ENCODE peak calls at places on chromosomes 6 and 20, in nine cellular contexts. U is fibroblast of the aortic adventitia; T is cardiac fibroblast; X is natural killer cell treated with Interleukin-12 subunit alpha and Interleukin-12 subunit beta and Interleukin-15 and Interleukin-18, amount 100 ng/mL, for 72 hours; D is posterior cingulate gyrus; A is endothelial cell; M is HT1080; W is pons; J is GM04503. C is an unnamed sample.

GRCh38 chr6:109867970-109868358 is 110.1 kb upstream of the GPR6 start:
- DNase-seq in U (peak; percentile 29), T (peak; percentile 57), X (no peak), D (no peak), A (no peak), M (peak; percentile 18), W (no peak), J (peak; percentile 6), C (no peak)

GRCh38 chr6:45415778-45416518 is 38.2 kb upstream of the SUPT3H start:
- DNase-seq in U (no peak), T (no peak), X (no peak), D (no peak), A (no peak), M (no peak), W (no peak), J (no peak), C (no peak)

GRCh38 chr6:138957484-138957883 is 30.6 kb downstream of the REPS1 start:
- DNase-seq in U (peak; percentile 80), T (peak; percentile 74), X (no peak), D (no peak), A (no peak), M (no peak), W (no peak), J (peak; percentile 14), C (no peak)

GRCh38 chr6:1872649-1873131 is 263.0 kb downstream of the FOXC1 start:
- DNase-seq in U (peak; percentile 25), T (peak; percentile 80), X (no peak), D (no peak), A (no peak), M (peak; percentile 6), W (no peak), J (peak; percentile 18), C (no peak)

GRCh38 chr6:84835340-84835739 is 70.9 kb upstream of the TBX18 start:
- DNase-seq in U (no peak), T (no peak), X (no peak), D (no peak), A (no peak), M (no peak), W (no peak), J (no peak), C (no peak)

GRCh38 chr6:40806479-40806878 is 219.3 kb upstream of the LRFN2 start:
- DNase-seq in U (no peak), T (no peak), X (no peak), D (no peak), A (no peak), M (peak; percentile 58), W (no peak), J (no peak), C (no peak)

GRCh38 chr6:43125119-43125518 is 46.0 kb upstream of the SRF start:
- DNase-seq in U (peak; percentile 80), T (peak; percentile 57), X (peak; percentile 58), D (no peak), A (no peak), M (no peak), W (no peak), J (peak; percentile 73), C (no peak)

GRCh38 chr6:136592930-136593673 is 42.9 kb upstream of the MAP7 start:
- DNase-seq in U (peak; percentile 65), T (peak; percentile 47), X (peak; percentile 69), D (no peak), A (no peak), M (peak; percentile 72), W (no peak), J (no peak), C (no peak)

GRCh38 chr6:51314965-51315364 is 496.3 kb downstream of the TFAP2B start:
- DNase-seq in U (no peak), T (no peak), X (no peak), D (no peak), A (no peak), M (no peak), W (no peak), J (no peak), C (no peak)

GRCh38 chr20:17896771-17897369 is 71.7 kb downstream of the SNX5 start:
- DNase-seq in U (no peak), T (no peak), X (no peak), D (no peak), A (no peak), M (peak; percentile 27), W (no peak), J (no peak), C (no peak)

GRCh38 chr6:160967351-160967750 is 24.2 kb upstream of the MAP3K4 start:
- DNase-seq in U (no peak), T (no peak), X (no peak), D (no peak), A (no peak), M (no peak), W (no peak), J (no peak), C (no peak)

GRCh38 chr20:35831029-35831428 is 59.2 kb downstream of the PHF20 start:
- DNase-seq in U (peak; percentile 62), T (no peak), X (no peak), D (no peak), A (no peak), M (peak; percentile 60), W (no peak), J (no peak), C (no peak)

GRCh38 chr6:73285674-73286283 is 22.8 kb upstream of the KHDC1 start:
- DNase-seq in U (peak; percentile 86), T (peak; percentile 77), X (no peak), D (no peak), A (peak; percentile 15), M (peak; percentile 64), W (peak; percentile 63), J (peak; percentile 27), C (no peak)

GRCh38 chr6:45742591-45742990 is 273.1 kb downstream of the CLIC5 start:
- DNase-seq in U (no peak), T (no peak), X (no peak), D (no peak), A (no peak), M (no peak), W (no peak), J (no peak), C (no peak)

GRCh38 chr6:103783344-103783743 is 1076.4 kb downstream of the HACE1 start:
- DNase-seq in U (no peak), T (no peak), X (no peak), D (no peak), A (no peak), M (no peak), W (no peak), J (no peak), C (no peak)

GRCh38 chr6:75368151-75368779 is 83.7 kb upstream of the TMEM30A start:
- DNase-seq in U (peak; percentile 33), T (peak; percentile 36), X (no peak), D (no peak), A (peak; percentile 58), M (peak; percentile 21), W (no peak), J (no peak), C (no peak)

GRCh38 chr6:112717401-112717800 is 370.3 kb downstream of the RFPL4B start:
- DNase-seq in U (peak; percentile 40), T (peak; percentile 42), X (no peak), D (no peak), A (no peak), M (no peak), W (no peak), J (no peak), C (no peak)

GRCh38 chr6:136784910-136785746 is 7.1 kb downstream of the MAP3K5 start:
- DNase-seq in U (no peak), T (peak; percentile 25), X (peak; percentile 65), D (no peak), A (no peak), M (peak; percentile 44), W (peak; percentile 68), J (no peak), C (no peak)

GRCh38 chr20:63773571-63774347 is 34.2 kb downstream of the SLC2A4RG start:
- DNase-seq in U (no peak), T (no peak), X (no peak), D (no peak), A (no peak), M (no peak), W (no peak), J (no peak), C (no peak)

GRCh38 chr6:37878150-37878710 is 58.7 kb downstream of the ZFAND3 start:
- DNase-seq in U (no peak), T (no peak), X (no peak), D (no peak), A (no peak), M (no peak), W (no peak), J (peak; percentile 27), C (no peak)

GRCh38 chr6:3742076-3742425 is 9.5 kb downstream of the PXDC1 start:
- DNase-seq in U (no peak), T (no peak), X (no peak), D (no peak), A (no peak), M (no peak), W (no peak), J (no peak), C (no peak)

GRCh38 chr20:57033994-57034393 is 232.4 kb downstream of the BMP7 start:
- DNase-seq in U (no peak), T (no peak), X (no peak), D (no peak), A (no peak), M (peak; percentile 45), W (no peak), J (no peak), C (no peak)

GRCh38 chr20:50819344-50819743 is 24.5 kb downstream of the BCAS4 start:
- DNase-seq in U (no peak), T (no peak), X (no peak), D (no peak), A (no peak), M (no peak), W (no peak), J (no peak), C (no peak)

GRCh38 chr20:52105573-52106422 is 85.8 kb downstream of the ZFP64 start:
- DNase-seq in U (no peak), T (peak; percentile 27), X (no peak), D (no peak), A (peak; percentile 31), M (no peak), W (no peak), J (no peak), C (no peak)

GRCh38 chr20:21656299-21657067 is 49.0 kb upstream of the PAX1 start:
- DNase-seq in U (no peak), T (no peak), X (no peak), D (no peak), A (no peak), M (no peak), W (no peak), J (no peak), C (no peak)

GRCh38 chr20:39879296-39879695 is 809.7 kb downstream of the MAFB start:
- DNase-seq in U (no peak), T (no peak), X (no peak), D (no peak), A (no peak), M (no peak), W (no peak), J (no peak), C (no peak)

GRCh38 chr6:32462609-32463008 is 22.9 kb downstream of the HLA-DRA start:
- DNase-seq in U (no peak), T (no peak), X (no peak), D (no peak), A (no peak), M (peak; percentile 4), W (no peak), J (no peak), C (no peak)

GRCh38 chr20:17845701-17846475 is 122.7 kb downstream of the SNX5 start:
- DNase-seq in U (no peak), T (peak; percentile 53), X (no peak), D (no peak), A (no peak), M (no peak), W (no peak), J (no peak), C (no peak)

GRCh38 chr6:6696867-6697531 is 108.5 kb downstream of the LY86 start:
- DNase-seq in U (peak; percentile 75), T (peak; percentile 70), X (no peak), D (no peak), A (peak; percentile 85), M (peak; percentile 76), W (peak; percentile 72), J (no peak), C (no peak)

GRCh38 chr6:143062551-143062950 is 1.9 kb downstream of the AIG1 start:
- DNase-seq in U (no peak), T (no peak), X (no peak), D (no peak), A (no peak), M (no peak), W (no peak), J (no peak), C (no peak)

GRCh38 chr6:66556936-66557335 is 849.9 kb upstream of the EYS start:
- DNase-seq in U (no peak), T (no peak), X (no peak), D (no peak), A (no peak), M (peak; percentile 40), W (no peak), J (no peak), C (no peak)

C was measured in occipital lobe.